ENCODE peak calls at places on chromosomes 7 and 10, in ten cellular contexts. U, H, B, A, E, G, I, F, T and O are unnamed samples.

GRCh38 chr7:27151945-27152815 is at the start of gene HOXA3:
- DNase-seq in E (no peak), U (peak), G (peak), T (no peak), F (peak), A (peak), H (peak), I (peak), B (no peak), O (no peak)

GRCh38 chr7:137975223-137975622 is 26.7 kb downstream of the CREB3L2 start:
- DNase-seq in U (no peak), E (no peak), A (peak), H (peak), G (no peak), I (no peak), T (no peak), B (no peak), F (no peak), O (no peak)

GRCh38 chr7:47622946-47623640 is 41.2 kb upstream of the TNS3 start:
- DNase-seq in G (no peak), T (no peak), F (no peak), A (no peak), E (no peak), I (no peak), U (no peak), B (no peak), H (peak), O (no peak)

GRCh38 chr7:110407706-110408105 is 683.2 kb upstream of the LRRN3 start:
- DNase-seq in B (no peak), T (no peak), A (no peak), H (no peak), G (no peak), E (no peak), U (no peak), F (no peak), I (no peak), O (no peak)

GRCh38 chr10:14556285-14556956 is 218.3 kb downstream of the FAM107B start:
- DNase-seq in A (no peak), H (no peak), G (peak), I (peak), B (no peak), T (no peak), U (peak), F (no peak), E (peak), O (no peak)

GRCh38 chr7:37100735-37101331 is 347.8 kb downstream of the ELMO1 start:
- DNase-seq in T (no peak), H (no peak), I (no peak), E (no peak), A (no peak), G (no peak), F (no peak), B (no peak), U (no peak), O (no peak)

GRCh38 chr7:147523056-147523455 is 1067.5 kb upstream of the C7orf33 start:
- DNase-seq in A (no peak), H (no peak), F (no peak), T (no peak), U (no peak), G (no peak), B (no peak), I (no peak), E (no peak), O (no peak)

GRCh38 chr10:72316748-72317435 is 37.8 kb downstream of the DNAJB12 start:
- DNase-seq in A (peak), E (no peak), H (peak), G (peak), F (no peak), T (peak), B (no peak), I (no peak), U (peak), O (no peak)

GRCh38 chr7:101399759-101400158 is 37.1 kb downstream of the COL26A1 start:
- DNase-seq in E (no peak), F (no peak), U (no peak), A (no peak), T (no peak), B (no peak), G (no peak), H (no peak), I (no peak), O (no peak)

GRCh38 chr7:99868246-99868645 is 8.6 kb downstream of the OR2AE1 start:
- DNase-seq in T (no peak), A (no peak), B (no peak), H (no peak), G (no peak), I (no peak), U (no peak), F (no peak), E (no peak), O (no peak)

GRCh38 chr7:17318146-17318545 is 19.7 kb downstream of the AHR start:
- DNase-seq in H (no peak), T (no peak), F (no peak), U (no peak), E (no peak), B (no peak), A (no peak), I (no peak), G (no peak), O (no peak)

GRCh38 chr7:41053830-41054229 is 649.1 kb downstream of the INHBA start:
- DNase-seq in T (no peak), F (no peak), I (no peak), G (no peak), E (no peak), B (no peak), U (no peak), A (no peak), H (no peak), O (no peak)

GRCh38 chr7:184768-185264 is 7.6 kb upstream of the FAM20C start:
- DNase-seq in H (no peak), G (no peak), E (no peak), F (no peak), A (peak), I (no peak), T (no peak), B (no peak), U (no peak), O (no peak)

GRCh38 chr7:157150825-157151412 is 12.2 kb downstream of the UBE3C start:
- DNase-seq in A (no peak), I (no peak), F (peak), T (no peak), G (peak), E (no peak), B (no peak), U (no peak), H (no peak), O (no peak)

GRCh38 chr10:102452672-102453340 is 1.5 kb upstream of the C10orf95 start:
- DNase-seq in F (no peak), E (no peak), B (peak), I (no peak), A (no peak), G (no peak), T (no peak), U (no peak), H (peak), O (peak)

GRCh38 chr7:49010717-49011116 is 86.4 kb downstream of the CDC14C start:
- DNase-seq in E (no peak), F (no peak), T (no peak), H (no peak), A (no peak), U (no peak), B (no peak), I (no peak), G (no peak), O (no peak)

GRCh38 chr7:101397770-101398324 is 35.2 kb downstream of the COL26A1 start:
- DNase-seq in H (no peak), T (no peak), F (no peak), A (no peak), E (no peak), I (no peak), G (no peak), U (no peak), B (no peak), O (no peak)

GRCh38 chr10:33330543-33331019 is 3.9 kb downstream of the NRP1 start:
- DNase-seq in F (peak), T (peak), I (peak), E (peak), H (peak), G (peak), U (peak), B (peak), A (peak), O (no peak)

GRCh38 chr10:48494611-48495010 is 110.3 kb downstream of the ARHGAP22 start:
- DNase-seq in G (no peak), U (no peak), A (no peak), I (no peak), F (no peak), B (no peak), H (no peak), E (no peak), T (no peak), O (no peak)

GRCh38 chr7:43454936-43455518 is 127.9 kb upstream of the STK17A start:
- DNase-seq in F (no peak), T (no peak), A (no peak), H (no peak), U (no peak), B (peak), G (no peak), E (peak), I (no peak), O (peak)

GRCh38 chr7:126213876-126214275 is 1038.9 kb downstream of the GRM8 start:
- DNase-seq in U (no peak), B (no peak), A (no peak), T (no peak), I (no peak), H (no peak), E (no peak), G (no peak), F (no peak), O (no peak)

GRCh38 chr7:18396953-18397352 is 98.6 kb upstream of the HDAC9 start:
- DNase-seq in E (no peak), G (no peak), A (no peak), B (no peak), F (no peak), T (no peak), H (no peak), U (no peak), I (no peak), O (no peak)

GRCh38 chr10:18486444-18486843 is 164.9 kb downstream of the NSUN6 start:
- DNase-seq in G (no peak), E (no peak), H (no peak), F (no peak), I (no peak), T (no peak), U (no peak), A (no peak), B (no peak), O (no peak)

GRCh38 chr10:98269435-98269912 is 1.5 kb upstream of the LOXL4 start:
- DNase-seq in H (peak), F (no peak), G (peak), T (peak), U (no peak), B (peak), A (peak), I (no peak), E (peak), O (peak)

GRCh38 chr10:18463673-18464211 is 187.6 kb downstream of the NSUN6 start:
- DNase-seq in A (no peak), G (no peak), I (no peak), U (no peak), B (no peak), F (no peak), E (no peak), T (no peak), H (no peak), O (no peak)

GRCh38 chr7:158001621-158002320 is 585.9 kb downstream of the PTPRN2 start:
- DNase-seq in H (no peak), U (peak), E (no peak), A (peak), T (peak), F (no peak), G (peak), I (no peak), B (no peak), O (no peak)

GRCh38 chr10:607545-608196 is 81.8 kb downstream of the DIP2C start:
- DNase-seq in B (no peak), I (no peak), U (peak), G (no peak), H (peak), T (no peak), E (no peak), A (no peak), F (no peak), O (no peak)

GRCh38 chr10:75058142-75058541 is 53.3 kb upstream of the SAMD8 start:
- DNase-seq in G (no peak), E (no peak), B (no peak), H (no peak), U (peak), I (peak), T (no peak), A (no peak), F (no peak), O (no peak)

GRCh38 chr7:100613447-100614185 is 1.3 kb downstream of the MOSPD3 start:
- DNase-seq in G (no peak), A (no peak), E (no peak), U (no peak), H (no peak), B (no peak), I (no peak), F (no peak), T (no peak), O (no peak)

GRCh38 chr7:1385809-1386622 is 73.3 kb downstream of the MICALL2 start:
- DNase-seq in E (no peak), U (no peak), B (no peak), G (no peak), T (no peak), F (no peak), H (no peak), I (no peak), A (no peak), O (no peak)

GRCh38 chr7:40979296-40979695 is 723.6 kb downstream of the INHBA start:
- DNase-seq in B (no peak), G (no peak), T (no peak), U (no peak), E (no peak), H (no peak), F (no peak), A (no peak), I (no peak), O (no peak)

DNA sequence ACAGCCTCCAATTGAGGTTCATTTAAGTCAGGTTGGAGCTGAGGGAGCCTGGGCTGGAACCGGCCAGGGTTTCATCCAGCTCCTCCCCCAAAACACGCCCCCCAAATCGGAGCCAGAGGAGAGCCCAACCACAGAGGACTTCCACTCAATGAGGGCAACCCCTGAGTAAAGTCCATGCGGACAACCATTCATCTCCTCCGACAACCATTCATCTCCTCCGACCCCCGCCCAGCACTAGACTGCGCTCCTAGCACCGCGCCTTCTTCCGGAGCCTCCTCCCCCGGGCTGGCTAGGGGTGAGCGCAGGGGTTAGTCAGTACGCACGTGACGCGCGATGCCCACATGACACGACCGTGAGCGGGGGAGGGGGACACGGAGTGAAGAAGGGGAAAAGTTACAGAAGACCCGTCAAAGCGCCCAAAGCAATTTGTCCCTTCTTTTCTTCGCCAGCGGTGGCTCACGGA is 1.4 kb downstream of the MAGI2 start:
- DNase-seq in G (peak), F (peak), T (peak), E (peak), A (peak), H (peak), B (no peak), I (peak), U (peak), O (peak)
- TF ChIP-seq POLR2A in G (peak), F (no peak), T (peak), E (peak), A (peak), H (peak), B (no peak), I (no peak), U (no peak), O (peak)

GRCh38 chr10:23191764-23192395 is at the start of gene PTF1A:
- DNase-seq in T (no peak), U (no peak), B (no peak), I (no peak), G (no peak), E (no peak), H (no peak), F (peak), A (no peak), O (no peak)

GRCh38 chr10:23193435-23194074 is 1.4 kb downstream of the PTF1A start:
- DNase-seq in G (no peak), A (no peak), B (no peak), H (no peak), E (no peak), I (no peak), U (no peak), F (no peak), T (no peak), O (no peak)

GRCh38 chr10:23194471-23194965 is 2.4 kb downstream of the PTF1A start:
- DNase-seq in F (no peak), E (no peak), H (no peak), A (no peak), B (no peak), G (no peak), T (no peak), I (no peak), U (no peak), O (no peak)

GRCh38 chr10:23192396-23192740 is 256 bp downstream of the PTF1A start:
- DNase-seq in B (no peak), I (no peak), F (no peak), H (no peak), A (no peak), G (no peak), E (no peak), T (no peak), U (no peak), O (no peak)

GRCh38 chr10:23192741-23193434 is 776 bp downstream of the PTF1A start:
- DNase-seq in E (no peak), G (no peak), T (no peak), A (no peak), I (no peak), B (no peak), H (no peak), F (peak), U (no peak), O (no peak)
- TF ChIP-seq POLR2A in E (no peak), G (no peak), T (no peak), A (no peak), I (no peak), B (no peak), H (no peak), F (no peak), U (no peak), O (no peak)

GRCh38 chr7:70092314-70093303 is 494.3 kb downstream of the AUTS2 start:
- DNase-seq in B (no peak), H (no peak), I (no peak), U (no peak), F (no peak), A (no peak), E (no peak), G (no peak), T (no peak), O (peak)
- TF ChIP-seq POLR2A in B (no peak), H (no peak), I (no peak), U (no peak), F (no peak), A (no peak), E (no peak), G (no peak), T (no peak), O (no peak)

GRCh38 chr7:23347682-23348180 is 48.6 kb downstream of the MALSU1 start:
- DNase-seq in E (peak), B (peak), T (no peak), U (no peak), A (no peak), H (no peak), F (no peak), G (no peak), I (no peak), O (peak)
- TF ChIP-seq POLR2A in E (no peak), B (no peak), T (no peak), U (no peak), A (no peak), H (no peak), F (peak), G (no peak), I (no peak), O (no peak)

DNA sequence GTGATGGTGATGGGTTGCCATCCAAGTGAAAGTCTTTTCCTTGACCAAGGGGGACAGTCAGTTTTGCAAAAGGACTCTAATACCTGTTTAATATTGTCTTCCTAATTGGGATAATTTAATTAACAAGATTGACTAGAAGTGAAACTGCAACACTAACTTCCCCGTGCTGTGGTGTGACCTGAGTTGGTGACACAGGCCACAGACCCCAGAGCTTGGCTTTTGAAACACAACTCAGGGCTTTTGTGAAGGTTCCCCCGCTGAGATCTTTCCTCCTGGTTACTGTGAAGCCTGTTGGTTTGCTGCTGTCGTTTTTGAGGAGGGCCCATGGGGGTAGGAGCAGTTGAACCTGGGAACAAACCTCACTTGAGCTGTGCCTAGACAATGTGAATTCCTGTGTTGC is 6.9 kb downstream of the PPIF start:
- DNase-seq in G (no peak), B (no peak), E (no peak), I (no peak), T (no peak), F (no peak), H (no peak), U (no peak), A (no peak), O (peak)
- TF ChIP-seq POLR2A in G (no peak), B (no peak), E (no peak), I (no peak), T (no peak), F (no peak), H (no peak), U (no peak), A (no peak), O (no peak)

DNA sequence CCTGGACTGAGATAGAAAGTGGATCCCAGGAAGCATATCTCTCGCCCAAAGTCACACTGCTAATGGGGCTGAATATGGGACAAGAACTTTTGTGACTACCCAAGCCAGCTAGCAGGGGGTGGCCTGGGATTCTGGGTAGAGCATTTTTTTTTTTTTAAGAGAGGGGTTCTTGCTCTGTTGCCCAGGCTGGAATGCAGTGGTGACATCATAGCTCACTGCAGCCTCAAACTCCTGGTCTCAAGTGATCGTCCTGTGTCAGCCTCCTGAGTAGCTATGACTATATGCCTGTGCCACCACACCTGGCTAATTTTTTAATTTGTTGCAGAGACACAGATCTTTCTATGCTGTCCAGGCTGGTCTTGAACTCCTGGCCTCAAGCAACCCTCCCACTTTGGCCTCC is 20.6 kb upstream of the MLXIPL start:
- DNase-seq in I (no peak), H (no peak), G (no peak), A (no peak), B (no peak), E (no peak), T (no peak), U (no peak), F (no peak), O (no peak)
- TF ChIP-seq POLR2A in I (no peak), H (no peak), G (no peak), A (no peak), B (no peak), E (no peak), T (no peak), U (no peak), F (no peak), O (no peak)